ENCODE peak calls at places on chromosome 4, in four cellular contexts. Q is fibroblast of lung, W is GM23248, F is PC-3. V is an unnamed sample.

GRCh38 chr4:162866565-162866964 is 300.1 kb downstream of the NAF1 start:
- DNase-seq in Q (no peak), W (no peak), F (no peak), V (no peak)

GRCh38 chr4:105715692-105716278 is 7.2 kb downstream of the GSTCD start:
- DNase-seq in Q (peak; percentile 68), W (peak; percentile 67), F (peak; percentile 64), V (no peak)

GRCh38 chr4:100511906-100512305 is 5.9 kb downstream of the EMCN start:
- DNase-seq in Q (no peak), W (peak; percentile 4), F (no peak), V (no peak)

GRCh38 chr4:77188498-77189187 is 31.6 kb downstream of the CCNG2 start:
- DNase-seq in Q (no peak), W (no peak), F (no peak), V (no peak)

GRCh38 chr4:46933686-46934085 is 24.6 kb upstream of the COX7B2 start:
- DNase-seq in Q (no peak), W (no peak), F (peak; percentile 12), V (no peak)

GRCh38 chr4:71974681-71975080 is 57.1 kb upstream of the NPFFR2 start:
- DNase-seq in Q (peak; percentile 37), W (peak; percentile 27), F (peak; percentile 41), V (no peak)

GRCh38 chr4:184262901-184263300 is 45.2 kb upstream of the ENPP6 start:
- DNase-seq in Q (no peak), W (peak; percentile 79), F (peak; percentile 31), V (peak; percentile 4)

GRCh38 chr4:153593166-153593565 is 90.9 kb upstream of the TLR2 start:
- DNase-seq in Q (no peak), W (no peak), F (no peak), V (no peak)

GRCh38 chr4:125520258-125520990 is 205.7 kb downstream of the FAT4 start:
- DNase-seq in Q (peak; percentile 14), W (no peak), F (no peak), V (no peak)

GRCh38 chr4:40157444-40157843 is 39.4 kb upstream of the RHOH start:
- DNase-seq in Q (peak; percentile 9), W (no peak), F (no peak), V (no peak)

GRCh38 chr4:159487284-159487747 is 384.4 kb downstream of the RAPGEF2 start:
- DNase-seq in Q (peak; percentile 83), W (peak; percentile 74), F (peak; percentile 58), V (peak; percentile 33)

GRCh38 chr4:64584981-64585557 is 175.8 kb upstream of the TECRL start:
- DNase-seq in Q (peak; percentile 36), W (peak; percentile 57), F (peak; percentile 57), V (no peak)

GRCh38 chr4:26765515-26765914 is 95.1 kb upstream of the STIM2 start:
- DNase-seq in Q (no peak), W (no peak), F (no peak), V (no peak)

GRCh38 chr4:153318696-153319320 is 25.7 kb upstream of the MND1 start:
- DNase-seq in Q (peak; percentile 74), W (peak; percentile 67), F (peak; percentile 66), V (no peak)

GRCh38 chr4:62644372-62644771 is 1444.2 kb downstream of the ADGRL3 start:
- DNase-seq in Q (peak; percentile 48), W (no peak), F (peak; percentile 74), V (no peak)

GRCh38 chr4:150145090-150145949 is 67.1 kb downstream of the DCLK2 start:
- DNase-seq in Q (no peak), W (peak; percentile 20), F (peak; percentile 37), V (no peak)

GRCh38 chr4:174578366-174578765 is 56.1 kb upstream of the HPGD start:
- DNase-seq in Q (peak; percentile 34), W (peak; percentile 70), F (peak; percentile 41), V (no peak)

GRCh38 chr4:150875367-150875766 is 139.7 kb downstream of the LRBA start:
- DNase-seq in Q (no peak), W (no peak), F (no peak), V (no peak)

GRCh38 chr4:31068257-31069075 is 348.3 kb downstream of the PCDH7 start:
- DNase-seq in Q (no peak), W (no peak), F (no peak), V (no peak)

GRCh38 chr4:98508825-98509539 is 149.4 kb downstream of the TSPAN5 start:
- DNase-seq in Q (no peak), W (peak; percentile 65), F (no peak), V (no peak)

GRCh38 chr4:64718091-64718490 is 308.8 kb upstream of the TECRL start:
- DNase-seq in Q (no peak), W (peak; percentile 3), F (peak; percentile 76), V (no peak)

GRCh38 chr4:22850630-22851029 is 157.9 kb downstream of the GBA3 start:
- DNase-seq in Q (no peak), W (no peak), F (no peak), V (no peak)

GRCh38 chr4:138978028-138978585 is 37.5 kb upstream of the NOCT start:
- DNase-seq in Q (no peak), W (no peak), F (no peak), V (no peak)

GRCh38 chr4:139144161-139144859 is 32.7 kb downstream of the ELF2 start:
- DNase-seq in Q (peak; percentile 42), W (peak; percentile 76), F (peak; percentile 28), V (peak; percentile 27)

GRCh38 chr4:186900980-186901379 is 177.3 kb upstream of the FAT1 start:
- DNase-seq in Q (no peak), W (no peak), F (no peak), V (no peak)

GRCh38 chr4:86831262-86832090 is 17.7 kb downstream of the SLC10A6 start:
- DNase-seq in Q (peak; percentile 92), W (peak; percentile 97), F (peak; percentile 94), V (no peak)

GRCh38 chr4:40736910-40737309 is 12.8 kb upstream of the NSUN7 start:
- DNase-seq in Q (peak; percentile 72), W (peak; percentile 59), F (peak; percentile 42), V (no peak)

GRCh38 chr4:91838181-91838861 is 465.4 kb upstream of the GRID2 start:
- DNase-seq in Q (no peak), W (no peak), F (no peak), V (no peak)
- H3K4me1 ChIP-seq in Q (no peaks in the 10 kb centered on the region), W (no peaks in the 10 kb centered on the region), F (peaks cover 16% of the 10 kb centered on the region), V (no peaks in the 10 kb centered on the region)

GRCh38 chr4:143287571-143287923 is 49.1 kb upstream of the GAB1 start:
- DNase-seq in Q (no peak), W (no peak), F (no peak), V (no peak)
- H3K9ac ChIP-seq in Q (no peak overlapping the region), W (peak overlapping the region; percentile 72), F (no peak overlapping the region), V (no peak overlapping the region)

GRCh38 chr4:10119263-10119662 is 2.7 kb upstream of the WDR1 start:
- DNase-seq in Q (no peak), W (no peak), F (no peak), V (no peak)
- H3K4me1 ChIP-seq in Q (peaks cover 5% of the 10 kb centered on the region), W (peaks cover 18% of the 10 kb centered on the region), F (peaks cover 17% of the 10 kb centered on the region), V (peaks cover 11% of the 10 kb centered on the region)

GRCh38 chr4:54901202-54901601 is 224.2 kb downstream of the KDR start:
- DNase-seq in Q (no peak), W (no peak), F (no peak), V (no peak)
- H3K9ac ChIP-seq in Q (no peak overlapping the region), W (no peak overlapping the region), F (no peak overlapping the region), V (no peak overlapping the region)

DNA sequence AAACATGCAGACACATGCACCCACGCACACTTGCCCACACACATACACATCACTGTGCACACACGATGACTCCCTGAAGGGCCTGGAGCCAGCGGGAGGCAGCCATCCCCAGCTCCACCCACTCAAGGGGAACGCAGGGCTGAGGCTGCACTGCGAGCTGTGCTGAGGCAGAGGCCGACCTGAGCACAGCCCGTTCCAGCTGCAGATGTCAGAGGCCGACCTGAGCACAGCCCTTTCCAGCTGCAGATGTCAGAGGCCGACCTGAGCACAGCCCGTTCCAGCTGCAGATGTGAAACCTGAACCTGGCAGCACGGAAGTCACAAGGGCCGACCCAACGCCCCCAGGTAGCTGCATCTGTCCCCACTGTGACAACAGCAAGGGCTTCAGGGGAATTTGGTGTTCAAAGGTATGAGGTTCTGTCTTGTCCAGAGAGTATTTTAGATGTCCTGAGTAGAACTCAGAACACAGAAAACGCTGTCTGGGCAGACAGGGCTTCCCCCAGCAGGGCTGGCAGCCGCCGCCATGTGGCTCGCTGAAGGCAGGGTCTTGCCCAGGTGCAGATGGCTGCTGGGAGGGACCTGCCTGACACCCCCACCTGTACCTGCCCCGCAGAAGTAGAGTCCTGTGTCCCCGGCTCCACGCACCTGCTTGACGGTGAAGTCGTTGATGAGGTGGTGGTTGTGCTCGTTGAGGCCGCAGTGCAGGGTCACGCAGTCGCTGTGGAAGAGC is 33.4 kb downstream of the CTBP1 start:
- DNase-seq in Q (peak; percentile 71), W (no peak), F (no peak), V (no peak)
- H3K4me1 ChIP-seq in Q (peaks cover 12% of the 10 kb centered on the region), W (no peaks in the 10 kb centered on the region), F (no peaks in the 10 kb centered on the region), V (no peaks in the 10 kb centered on the region)

GRCh38 chr4:3372933-3373465 is 68.8 kb upstream of the HGFAC start:
- DNase-seq in Q (no peak), W (no peak), F (no peak), V (peak; percentile 38)
- H3K9ac ChIP-seq in Q (peak overlapping the region; percentile 7), W (no peak overlapping the region), F (no peak overlapping the region), V (no peak overlapping the region)

DNA sequence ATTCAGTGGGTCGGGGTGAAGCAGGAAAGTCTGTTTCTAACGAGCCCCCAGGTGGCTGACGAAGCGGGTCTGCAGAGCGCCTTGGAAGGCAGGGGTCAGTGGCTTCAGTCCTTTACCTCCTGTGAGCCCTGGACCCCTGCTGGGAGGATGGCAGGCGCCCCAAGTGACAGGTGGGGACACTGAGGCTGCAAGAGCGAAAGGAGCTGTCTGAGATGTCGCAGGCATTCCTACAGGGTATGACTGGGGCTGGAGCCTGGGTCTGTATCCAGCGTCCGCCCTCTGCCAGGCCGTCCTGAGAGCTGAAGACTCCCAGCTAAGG is 103.1 kb downstream of the PSAPL1 start:
- DNase-seq in Q (no peak), W (no peak), F (no peak), V (no peak)
- H3K4me1 ChIP-seq in Q (no peaks in the 10 kb centered on the region), W (peaks cover 14% of the 10 kb centered on the region), F (peaks cover 15% of the 10 kb centered on the region), V (no peaks in the 10 kb centered on the region)

GRCh38 chr4:87884976-87885574 is 52.3 kb downstream of the MEPE start:
- DNase-seq in Q (no peak), W (no peak), F (no peak), V (no peak)
- H3K9ac ChIP-seq in Q (no peak overlapping the region), W (no peak overlapping the region), F (no peak overlapping the region), V (no peak overlapping the region)

GRCh38 chr4:4754641-4755040 is 104.8 kb upstream of the MSX1 start:
- DNase-seq in Q (no peak), W (no peak), F (no peak), V (no peak)

GRCh38 chr4:4755306-4755705 is 104.2 kb upstream of the MSX1 start:
- DNase-seq in Q (no peak), W (no peak), F (no peak), V (no peak)

GRCh38 chr4:4753643-4754042 is 105.8 kb upstream of the MSX1 start:
- DNase-seq in Q (no peak), W (no peak), F (no peak), V (no peak)

GRCh38 chr4:4752025-4752424 is 107.4 kb upstream of the MSX1 start:
- DNase-seq in Q (no peak), W (no peak), F (no peak), V (no peak)

GRCh38 chr4:4752576-4753401 is 106.7 kb upstream of the MSX1 start:
- DNase-seq in Q (no peak), W (no peak), F (peak; percentile 29), V (no peak)
- H3K4me1 ChIP-seq in Q (no peaks in the 10 kb centered on the region), W (no peaks in the 10 kb centered on the region), F (peaks cover 10% of the 10 kb centered on the region), V (no peaks in the 10 kb centered on the region)

V was measured in colonic mucosa.